ENCODE peak calls at places on chromosomes 3 and 15, in nine cellular contexts. F, K, S, M, H, B, U, A and Q are unnamed samples.

GRCh38 chr3:71101581-71101980 is 481.9 kb downstream of the FOXP1 start:
- DNase-seq in F (no peak), S (no peak), U (peak), M (no peak), H (no peak), K (no peak), A (no peak), B (no peak), Q (no peak)

GRCh38 chr15:70521576-70522322 is 241.6 kb downstream of the UACA start:
- DNase-seq in A (no peak), B (no peak), H (no peak), M (no peak), S (no peak), K (no peak), F (no peak), U (no peak), Q (no peak)

GRCh38 chr3:38354588-38355344 is 8.2 kb downstream of the XYLB start:
- DNase-seq in F (no peak), M (peak), K (no peak), U (no peak), B (no peak), S (no peak), A (no peak), H (no peak), Q (no peak)

GRCh38 chr3:14256561-14257342 is 78.1 kb downstream of the LSM3 start:
- DNase-seq in K (no peak), M (no peak), B (no peak), H (no peak), F (no peak), A (no peak), S (peak), U (no peak), Q (no peak)

GRCh38 chr3:120425877-120426276 is 24.9 kb downstream of the FSTL1 start:
- DNase-seq in K (peak), A (no peak), H (peak), B (no peak), F (no peak), U (peak), M (peak), S (no peak), Q (peak)

GRCh38 chr15:57668074-57668473 is 38.4 kb upstream of the POLR2M start:
- DNase-seq in S (no peak), U (no peak), A (no peak), B (no peak), K (no peak), M (no peak), F (no peak), H (no peak), Q (no peak)

GRCh38 chr3:24185738-24186384 is 240.8 kb downstream of the NR1D2 start:
- DNase-seq in B (peak), K (no peak), A (peak), S (peak), M (peak), H (peak), U (peak), F (no peak), Q (peak)

GRCh38 chr3:63863150-63864007 is at the start of the genes ATXN7 and THOC7:
- DNase-seq in U (peak), K (no peak), H (no peak), F (no peak), B (no peak), M (peak), S (peak), A (peak), Q (no peak)

GRCh38 chr3:141561426-141562034 is 74.7 kb downstream of the RASA2 start:
- DNase-seq in A (no peak), H (no peak), K (peak), M (peak), S (peak), U (peak), F (peak), B (peak), Q (peak)

GRCh38 chr15:71279757-71280141 is 164.5 kb downstream of the THSD4 start:
- DNase-seq in F (no peak), A (no peak), U (no peak), H (no peak), S (no peak), K (no peak), M (no peak), B (no peak), Q (no peak)